ENCODE peak calls at places on chromosomes 11 and 22, in six cellular contexts. P, H, E, S, K and W are unnamed samples.

GRCh38 chr11:8756201-8756600 is 73.6 kb downstream of the RPL27A start:
- DNase-seq in K (no peak), P (no peak), E (peak; percentile 78), H (no peak), S (no peak), W (no peak)

GRCh38 chr22:24816841-24817240 is 10.8 kb downstream of the SGSM1 start:
- DNase-seq in E (no peak), S (no peak), H (no peak), P (no peak), K (no peak), W (no peak)

GRCh38 chr11:20355221-20356219 is 8.0 kb upstream of the HTATIP2 start:
- DNase-seq in H (peak; percentile 42), P (no peak), K (peak; percentile 59), E (peak; percentile 58), S (peak; percentile 56), W (no peak)

GRCh38 chr11:133181066-133181465 is 351.2 kb downstream of the OPCML start:
- DNase-seq in K (no peak), S (no peak), E (no peak), H (no peak), P (no peak), W (no peak)

GRCh38 chr11:35288817-35289541 is 130.4 kb downstream of the SLC1A2 start:
- DNase-seq in E (peak; percentile 80), S (peak; percentile 85), K (no peak), P (no peak), H (no peak), W (no peak)

GRCh38 chr22:23685205-23685784 is 5.5 kb upstream of the RGL4 start:
- DNase-seq in P (no peak), E (peak; percentile 33), K (no peak), H (no peak), S (peak; percentile 13), W (no peak)

GRCh38 chr22:39577361-39577760 is 6.8 kb downstream of the CACNA1I start:
- DNase-seq in K (no peak), H (no peak), P (no peak), S (no peak), E (no peak), W (no peak)

GRCh38 chr11:77395460-77396175 is 78.3 kb downstream of the PAK1 start:
- DNase-seq in H (no peak), K (no peak), E (no peak), S (no peak), P (no peak), W (no peak)

GRCh38 chr11:128931661-128932060 is 11.0 kb downstream of the TP53AIP1 start:
- DNase-seq in E (no peak), S (no peak), P (no peak), H (no peak), K (no peak), W (no peak)

GRCh38 chr22:47161631-47162030 is 399.2 kb downstream of the TBC1D22A start:
- DNase-seq in P (no peak), H (no peak), E (no peak), K (no peak), S (no peak), W (no peak)

GRCh38 chr11:7021318-7021717 is 1.0 kb downstream of the NLRP14 start:
- DNase-seq in K (no peak), S (no peak), P (no peak), H (no peak), E (no peak), W (no peak)

GRCh38 chr11:1916132-1916985 is 3.1 kb upstream of the TNNT3 start:
- DNase-seq in K (no peak), E (no peak), H (no peak), S (no peak), P (no peak), W (no peak)

DNA sequence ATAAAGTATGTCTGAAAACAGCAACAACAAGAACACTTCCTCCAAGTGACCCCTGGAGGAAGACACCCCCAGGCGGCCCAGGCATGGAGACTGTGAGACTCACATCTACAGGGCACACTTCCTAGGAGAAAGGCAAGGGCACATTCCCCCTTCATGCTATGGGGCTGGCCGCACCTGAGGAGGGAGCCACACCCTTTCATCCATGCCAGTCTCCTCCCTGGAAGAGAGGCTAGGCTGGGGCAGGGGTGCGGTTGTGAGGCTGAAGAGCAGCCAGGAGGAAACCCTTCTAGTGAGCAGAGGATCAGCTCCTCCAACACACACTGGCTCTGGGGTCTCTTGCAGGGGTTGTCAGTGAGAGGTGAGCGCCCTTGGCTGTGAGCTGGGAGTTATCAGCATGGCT is 678.8 kb downstream of the NTM start:
- DNase-seq in S (no peak), H (no peak), K (no peak), P (no peak), E (no peak), W (no peak)
- H2BK15ac ChIP-seq in S (no peak overlapping the region), H (no peak overlapping the region), K (no peak overlapping the region), P (no peak overlapping the region), E (no peak overlapping the region), W (no peak overlapping the region)

DNA sequence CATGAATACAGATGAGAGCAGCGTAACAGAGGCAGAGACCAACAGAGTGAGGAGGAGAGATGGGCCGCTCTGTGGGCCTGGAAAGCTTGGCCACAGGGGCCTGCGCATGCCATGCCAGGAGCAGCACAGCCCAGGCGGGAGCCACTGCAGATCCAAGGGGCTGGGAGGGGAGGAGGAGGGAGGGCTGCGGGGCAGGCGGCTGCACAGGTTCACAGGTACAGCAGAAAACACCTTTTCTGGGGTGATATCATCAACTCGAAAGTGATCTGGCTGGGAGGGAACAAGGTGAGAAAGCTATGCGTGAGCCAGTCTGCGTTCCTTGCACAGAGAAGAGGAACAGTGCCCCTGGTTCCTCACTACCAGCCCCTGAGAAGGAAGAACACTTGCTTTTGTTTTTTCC is 14.8 kb downstream of the VPS37C start:
- DNase-seq in H (no peak), E (no peak), K (no peak), S (no peak), P (no peak), W (no peak)
- H2BK15ac ChIP-seq in H (no peak overlapping the region), E (no peak overlapping the region), K (no peak overlapping the region), S (no peak overlapping the region), P (no peak overlapping the region), W (no peak overlapping the region)

GRCh38 chr22:36330655-36331305 is 57.0 kb downstream of the MYH9 start:
- DNase-seq in K (peak; percentile 92), S (peak; percentile 85), E (peak; percentile 63), P (no peak), H (no peak), W (no peak)

GRCh38 chr22:36330127-36330526 is 57.6 kb downstream of the MYH9 start:
- DNase-seq in H (no peak), K (peak; percentile 44), P (no peak), S (no peak), E (no peak), W (no peak)

GRCh38 chr22:36331912-36332622 is 55.7 kb downstream of the MYH9 start:
- DNase-seq in P (no peak), E (peak; percentile 49), H (no peak), K (peak; percentile 50), S (peak; percentile 59), W (no peak)

GRCh38 chr22:36332623-36333331 is 55.0 kb downstream of the MYH9 start:
- DNase-seq in P (no peak), K (peak; percentile 75), S (peak; percentile 95), E (peak; percentile 83), H (no peak), W (no peak)

GRCh38 chr22:36331306-36331911 is 56.4 kb downstream of the MYH9 start:
- DNase-seq in K (peak; percentile 99), E (peak; percentile 98), H (peak; percentile 91), P (no peak), S (peak; percentile 97), W (peak; percentile 65)
- H2BK15ac ChIP-seq in K (no peak overlapping the region), E (peak overlapping the region; percentile 88), H (no peak overlapping the region), P (no peak overlapping the region), S (peak overlapping the region; percentile 53), W (peak overlapping the region; percentile 74)

GRCh38 chr22:38468761-38469305 is 937 bp downstream of the KDELR3 start:
- DNase-seq in P (no peak), H (no peak), E (no peak), K (no peak), S (no peak), W (no peak)

GRCh38 chr22:38474003-38474607 is 6.2 kb downstream of the KDELR3 start:
- DNase-seq in K (no peak), P (no peak), S (no peak), E (no peak), H (peak; percentile 22), W (no peak)

GRCh38 chr22:38467904-38468760 is at the start of gene KDELR3:
- DNase-seq in E (peak; percentile 71), H (no peak), P (no peak), S (peak; percentile 71), K (peak; percentile 53), W (no peak)

GRCh38 chr22:38469306-38469781 is 1.4 kb downstream of the KDELR3 start:
- DNase-seq in S (no peak), K (no peak), P (no peak), E (no peak), H (no peak), W (no peak)

DNA sequence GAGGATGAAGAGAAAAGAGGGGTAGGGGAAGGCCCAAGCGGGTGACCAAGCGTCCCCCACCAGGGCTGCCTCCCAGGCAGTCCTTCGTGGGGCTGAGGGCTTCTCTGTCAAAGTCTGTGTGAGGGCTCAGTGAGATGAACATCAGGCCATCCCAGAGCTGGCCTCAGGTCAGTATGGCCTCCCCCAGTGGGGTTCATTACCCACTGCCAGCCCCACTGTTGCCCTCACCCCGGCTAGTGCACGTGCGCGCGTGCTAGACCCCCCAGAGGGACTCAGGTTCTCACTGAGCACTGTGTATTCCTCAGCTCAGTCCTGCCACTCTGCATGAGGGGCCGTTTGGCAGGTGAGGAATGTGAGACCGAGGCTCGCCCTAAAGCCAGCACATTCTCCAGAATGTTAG is 3.3 kb downstream of the KDELR3 start:
- DNase-seq in K (no peak), E (no peak), P (no peak), S (no peak), H (peak; percentile 20), W (no peak)
- H2BK15ac ChIP-seq in K (no peak overlapping the region), E (no peak overlapping the region), P (no peak overlapping the region), S (no peak overlapping the region), H (no peak overlapping the region), W (no peak overlapping the region)

DNA sequence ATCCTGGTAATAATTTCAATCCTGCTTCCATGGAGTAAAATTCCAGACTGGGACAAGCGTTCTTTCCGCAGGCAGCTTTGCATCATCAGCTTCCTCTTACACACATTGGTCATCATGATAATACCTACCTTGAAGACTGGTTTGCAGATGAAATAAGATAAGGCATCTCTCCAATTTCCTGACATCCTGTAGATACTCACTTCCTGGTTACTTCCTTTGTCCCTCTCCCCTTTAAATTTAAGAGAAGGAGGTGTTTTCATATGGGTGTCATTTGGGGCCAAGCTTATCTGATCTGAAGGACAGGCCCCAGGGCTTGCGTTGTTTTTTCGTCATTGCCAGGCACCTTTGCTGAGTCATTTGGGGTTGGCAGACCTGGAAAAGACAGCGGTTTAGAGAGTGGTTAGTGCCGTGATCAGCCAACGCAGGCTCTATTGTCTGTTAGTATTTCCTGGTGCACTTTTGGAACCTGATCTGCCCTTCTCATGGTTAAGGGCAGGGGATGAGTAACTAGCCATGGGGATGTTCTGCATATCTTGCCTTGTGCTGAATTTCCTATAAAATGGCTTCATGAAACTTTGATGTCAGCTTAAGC is 24.1 kb downstream of the GRAMD1B start:
- DNase-seq in E (peak; percentile 61), K (peak; percentile 95), H (no peak), P (no peak), S (peak; percentile 78), W (no peak)
- H2BK15ac ChIP-seq in E (no peak overlapping the region), K (peak overlapping the region; percentile 80), H (no peak overlapping the region), P (no peak overlapping the region), S (no peak overlapping the region), W (peak overlapping the region; percentile 62)

DNA sequence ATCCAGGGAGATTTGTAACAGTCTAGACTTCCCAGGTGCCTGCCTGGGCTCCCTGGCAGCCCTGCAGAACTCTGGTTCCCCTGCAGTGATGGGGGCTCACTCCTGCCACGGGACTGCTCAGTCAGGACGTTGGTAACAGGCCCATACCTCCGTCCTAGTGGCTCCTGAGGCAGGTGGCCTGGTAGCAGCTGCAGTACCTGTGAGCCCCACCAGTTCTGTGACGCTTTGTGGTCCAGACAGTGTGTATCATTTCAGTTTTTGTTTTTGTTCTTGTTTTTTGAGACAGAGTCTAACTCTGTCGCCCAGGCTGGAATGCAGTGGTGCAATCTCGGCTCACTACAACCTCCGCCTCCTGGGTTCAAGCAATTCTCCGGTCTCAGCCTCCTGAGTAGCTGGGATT is 27.8 kb downstream of the POLR3H start:
- DNase-seq in K (no peak), H (no peak), S (no peak), E (no peak), P (no peak), W (no peak)
- H2BK15ac ChIP-seq in K (no peak overlapping the region), H (no peak overlapping the region), S (no peak overlapping the region), E (no peak overlapping the region), P (no peak overlapping the region), W (no peak overlapping the region)